ENCODE peak calls at places on chromosome 19, in four cellular contexts. One of them, this sample, is unnamed.

GRCh38 chr19:40596608-40597328 is 4.4 kb upstream of the LTBP4 start:
- DNase-seq in left ventricle myocardium inferior: peak
- DNase-seq in hypothalamus: peak
- DNase-seq in CD4-positive, alpha-beta T cell: no peak
- DNase-seq in this sample: no peak

GRCh38 chr19:34962945-34963530 is 991 bp downstream of the ZNF792 start:
- DNase-seq in left ventricle myocardium inferior: no peak
- DNase-seq in hypothalamus: no peak
- DNase-seq in CD4-positive, alpha-beta T cell: no peak
- DNase-seq in this sample: no peak

GRCh38 chr19:14672043-14672872 is 2.4 kb downstream of the ADGRE3 start:
- DNase-seq in left ventricle myocardium inferior: no peak
- DNase-seq in hypothalamus: no peak
- DNase-seq in CD4-positive, alpha-beta T cell: no peak
- DNase-seq in this sample: no peak

GRCh38 chr19:48168689-48169088 is 1.5 kb downstream of the LIG1 start:
- DNase-seq in left ventricle myocardium inferior: no peak
- DNase-seq in hypothalamus: no peak
- DNase-seq in CD4-positive, alpha-beta T cell: no peak
- DNase-seq in this sample: no peak

GRCh38 chr19:45955905-45956608 is 17.6 kb downstream of the NOVA2 start:
- DNase-seq in left ventricle myocardium inferior: peak
- DNase-seq in hypothalamus: peak
- DNase-seq in CD4-positive, alpha-beta T cell: no peak
- DNase-seq in this sample: no peak

GRCh38 chr19:44303976-44304568 is 753 bp downstream of the ZNF235 start:
- DNase-seq in left ventricle myocardium inferior: no peak
- DNase-seq in hypothalamus: no peak
- DNase-seq in CD4-positive, alpha-beta T cell: no peak
- DNase-seq in this sample: no peak

GRCh38 chr19:17719730-17720486 is 628 bp downstream of the MAP1S start:
- DNase-seq in left ventricle myocardium inferior: no peak
- DNase-seq in hypothalamus: no peak
- DNase-seq in CD4-positive, alpha-beta T cell: no peak
- DNase-seq in this sample: no peak

GRCh38 chr19:18859676-18860301 is 28.0 kb downstream of the UPF1 start:
- DNase-seq in left ventricle myocardium inferior: no peak
- DNase-seq in hypothalamus: peak
- DNase-seq in CD4-positive, alpha-beta T cell: no peak
- DNase-seq in this sample: no peak

GRCh38 chr19:43872547-43873336 is 45.6 kb downstream of the ZNF283 start:
- DNase-seq in left ventricle myocardium inferior: no peak
- DNase-seq in hypothalamus: no peak
- DNase-seq in CD4-positive, alpha-beta T cell: no peak
- DNase-seq in this sample: no peak

GRCh38 chr19:30634431-30634830 is 262.2 kb downstream of the ZNF536 start:
- DNase-seq in left ventricle myocardium inferior: no peak
- DNase-seq in hypothalamus: no peak
- DNase-seq in CD4-positive, alpha-beta T cell: no peak
- DNase-seq in this sample: no peak

GRCh38 chr19:46739290-46739771 is 6.5 kb upstream of the FKRP start:
- DNase-seq in left ventricle myocardium inferior: peak
- DNase-seq in hypothalamus: peak
- DNase-seq in CD4-positive, alpha-beta T cell: no peak
- DNase-seq in this sample: no peak

GRCh38 chr19:57803594-57804325 is 11.0 kb downstream of the ZNF552 start:
- DNase-seq in left ventricle myocardium inferior: no peak
- DNase-seq in hypothalamus: peak
- DNase-seq in CD4-positive, alpha-beta T cell: no peak
- DNase-seq in this sample: no peak

GRCh38 chr19:36054733-36055686 is at the start of gene WDR62:
- DNase-seq in left ventricle myocardium inferior: peak
- DNase-seq in hypothalamus: peak
- DNase-seq in CD4-positive, alpha-beta T cell: peak
- DNase-seq in this sample: peak

GRCh38 chr19:47768604-47769003 is 9.9 kb upstream of the SELENOW start:
- DNase-seq in left ventricle myocardium inferior: no peak
- DNase-seq in hypothalamus: no peak
- DNase-seq in CD4-positive, alpha-beta T cell: no peak
- DNase-seq in this sample: no peak

GRCh38 chr19:50869479-50869878 is 3.8 kb upstream of the KLK2 start:
- DNase-seq in left ventricle myocardium inferior: no peak
- DNase-seq in hypothalamus: no peak
- DNase-seq in CD4-positive, alpha-beta T cell: no peak
- DNase-seq in this sample: no peak

GRCh38 chr19:48963371-48964204 is 1.5 kb upstream of the FTL start:
- DNase-seq in left ventricle myocardium inferior: peak
- DNase-seq in hypothalamus: peak
- DNase-seq in CD4-positive, alpha-beta T cell: no peak
- DNase-seq in this sample: peak

GRCh38 chr19:38441660-38442348 is 8.3 kb downstream of the RYR1 start:
- DNase-seq in left ventricle myocardium inferior: no peak
- DNase-seq in hypothalamus: no peak
- DNase-seq in CD4-positive, alpha-beta T cell: no peak
- DNase-seq in this sample: no peak

GRCh38 chr19:31220540-31220939 is 128.7 kb downstream of the TSHZ3 start:
- DNase-seq in left ventricle myocardium inferior: no peak
- DNase-seq in hypothalamus: no peak
- DNase-seq in CD4-positive, alpha-beta T cell: no peak
- DNase-seq in this sample: no peak

GRCh38 chr19:2270572-2271515 is 11.1 kb downstream of the PEAK3 start:
- DNase-seq in left ventricle myocardium inferior: peak
- DNase-seq in hypothalamus: peak
- DNase-seq in CD4-positive, alpha-beta T cell: peak
- DNase-seq in this sample: peak

GRCh38 chr19:54882758-54883157 is 8.7 kb downstream of the FCAR start:
- DNase-seq in left ventricle myocardium inferior: no peak
- DNase-seq in hypothalamus: no peak
- DNase-seq in CD4-positive, alpha-beta T cell: no peak
- DNase-seq in this sample: no peak

GRCh38 chr19:46579286-46579944 is 21.7 kb upstream of the CALM3 start:
- DNase-seq in left ventricle myocardium inferior: no peak
- DNase-seq in hypothalamus: peak
- DNase-seq in CD4-positive, alpha-beta T cell: no peak
- DNase-seq in this sample: no peak

GRCh38 chr19:39852882-39853281 is 6.7 kb upstream of the FBL start:
- DNase-seq in left ventricle myocardium inferior: no peak
- DNase-seq in hypothalamus: no peak
- DNase-seq in CD4-positive, alpha-beta T cell: no peak
- DNase-seq in this sample: no peak

GRCh38 chr19:53308339-53308811 is 25.2 kb upstream of the ZNF845 start:
- DNase-seq in left ventricle myocardium inferior: peak
- DNase-seq in hypothalamus: peak
- DNase-seq in CD4-positive, alpha-beta T cell: no peak
- DNase-seq in this sample: no peak